ENCODE peak calls at places on chromosomes 16 and 17, in nine cellular contexts. S is progenitor cell of endocrine pancreas; O is ELR; K is left ventricle myocardium inferior; A is activated naive CD8-positive, alpha-beta T cell treated with anti-CD3 and anti-CD28 coated beads for 36 hours; H is endothelial cell; Y is T-helper 17 cell; F is HFF-Myc; R is activated effector memory CD4-positive, alpha-beta T cell treated with anti-CD3 and anti-CD28 coated beads, Interleukin-2, amount 50 U/mL, for 16 hours. L is an unnamed sample.

GRCh38 chr16:11094075-11094593 is 149.8 kb downstream of the CLEC16A start:
- DNase-seq in S (no peak), O (peak), K (no peak), A (peak), H (no peak), Y (no peak), F (no peak), R (peak), L (no peak)

GRCh38 chr16:12059216-12059769 is 82.8 kb downstream of the SNX29 start:
- DNase-seq in S (no peak), O (no peak), K (peak), A (no peak), H (no peak), Y (no peak), F (no peak), R (no peak), L (no peak)

GRCh38 chr16:50479771-50480170 is 68.4 kb upstream of the NKD1 start:
- DNase-seq in S (no peak), O (no peak), K (no peak), A (no peak), H (no peak), Y (no peak), F (no peak), R (peak), L (no peak)

GRCh38 chr17:78159575-78160158 is 8.7 kb upstream of the SYNGR2 start:
- DNase-seq in S (no peak), O (peak), K (no peak), A (no peak), H (no peak), Y (no peak), F (no peak), R (no peak), L (no peak)

GRCh38 chr17:75979705-75980187 is 706 bp downstream of the TEN1 start:
- DNase-seq in S (no peak), O (no peak), K (no peak), A (no peak), H (no peak), Y (no peak), F (no peak), R (no peak), L (no peak)

GRCh38 chr17:32525116-32525515 is 38.3 kb downstream of the CDK5R1 start:
- DNase-seq in S (no peak), O (no peak), K (no peak), A (no peak), H (no peak), Y (no peak), F (peak), R (no peak), L (no peak)

GRCh38 chr17:36935681-36936454 is 1.4 kb upstream of the LHX1 start:
- DNase-seq in S (no peak), O (no peak), K (no peak), A (no peak), H (no peak), Y (no peak), F (no peak), R (peak), L (no peak)

GRCh38 chr17:57379237-57380054 is 123.1 kb downstream of the MSI2 start:
- DNase-seq in S (no peak), O (no peak), K (no peak), A (no peak), H (peak), Y (no peak), F (no peak), R (no peak), L (no peak)

GRCh38 chr17:43140396-43141332 is 15.5 kb upstream of the BRCA1 start:
- DNase-seq in S (no peak), O (no peak), K (no peak), A (no peak), H (no peak), Y (no peak), F (no peak), R (no peak), L (no peak)

GRCh38 chr17:66717680-66718079 is 117.2 kb upstream of the CACNG5 start:
- DNase-seq in S (no peak), O (no peak), K (no peak), A (no peak), H (no peak), Y (no peak), F (no peak), R (no peak), L (no peak)

GRCh38 chr17:42682400-42683384 is at the start of gene CNTNAP1:
- DNase-seq in S (no peak), O (peak), K (peak), A (peak), H (peak), Y (no peak), F (no peak), R (peak), L (no peak)

GRCh38 chr17:16933317-16934132 is 38.4 kb downstream of the TNFRSF13B start:
- DNase-seq in S (no peak), O (peak), K (peak), A (no peak), H (no peak), Y (no peak), F (no peak), R (peak), L (no peak)

GRCh38 chr17:15112881-15113617 is 152.1 kb downstream of the PMP22 start:
- DNase-seq in S (no peak), O (peak), K (no peak), A (no peak), H (no peak), Y (no peak), F (no peak), R (no peak), L (no peak)

GRCh38 chr17:1109606-1110523 is 69.9 kb downstream of the ABR start:
- DNase-seq in S (peak), O (peak), K (no peak), A (peak), H (peak), Y (no peak), F (no peak), R (no peak), L (no peak)

GRCh38 chr16:72787519-72788268 is 260.2 kb downstream of the ZFHX3 start:
- DNase-seq in S (peak), O (peak), K (peak), A (peak), H (peak), Y (peak), F (peak), R (peak), L (peak)

GRCh38 chr16:25012525-25012991 is 2.6 kb downstream of the ARHGAP17 start:
- DNase-seq in S (no peak), O (peak), K (no peak), A (no peak), H (no peak), Y (no peak), F (peak), R (no peak), L (no peak)

GRCh38 chr16:2003827-2004641 is 5.6 kb downstream of the ZNF598 start:
- DNase-seq in S (peak), O (peak), K (peak), A (peak), H (peak), Y (peak), F (no peak), R (peak), L (peak)

GRCh38 chr17:5816491-5816890 is 232.2 kb upstream of the NLRP1 start:
- DNase-seq in S (no peak), O (no peak), K (no peak), A (no peak), H (no peak), Y (no peak), F (no peak), R (no peak), L (no peak)

GRCh38 chr17:42531455-42532354 is 4.3 kb upstream of the NAGLU start:
- DNase-seq in S (peak), O (peak), K (peak), A (peak), H (peak), Y (peak), F (no peak), R (peak), L (no peak)

GRCh38 chr17:81486174-81486810 is 26.3 kb downstream of the ACTG1 start:
- DNase-seq in S (no peak), O (no peak), K (no peak), A (no peak), H (no peak), Y (no peak), F (no peak), R (no peak), L (no peak)

GRCh38 chr16:27822529-27823437 is 240.7 kb downstream of the GSG1L start:
- DNase-seq in S (no peak), O (no peak), K (no peak), A (no peak), H (no peak), Y (no peak), F (no peak), R (peak), L (no peak)

GRCh38 chr17:45273551-45273957 is 11.7 kb upstream of the SPATA32 start:
- DNase-seq in S (no peak), O (no peak), K (no peak), A (no peak), H (no peak), Y (no peak), F (no peak), R (no peak), L (no peak)

GRCh38 chr17:34306466-34306865 is 12.8 kb upstream of the CCL8 start:
- DNase-seq in S (no peak), O (peak), K (no peak), A (no peak), H (peak), Y (no peak), F (peak), R (no peak), L (peak)

GRCh38 chr17:17685775-17686291 is 4.6 kb downstream of the RAI1 start:
- DNase-seq in S (no peak), O (peak), K (no peak), A (peak), H (no peak), Y (no peak), F (peak), R (no peak), L (no peak)

GRCh38 chr17:17170346-17170976 is 35.7 kb downstream of the PLD6 start:
- DNase-seq in S (no peak), O (no peak), K (no peak), A (no peak), H (no peak), Y (no peak), F (no peak), R (no peak), L (no peak)

GRCh38 chr16:50705436-50706110 is 12.2 kb downstream of the NOD2 start:
- DNase-seq in S (no peak), O (peak), K (no peak), A (no peak), H (no peak), Y (no peak), F (no peak), R (no peak), L (no peak)

GRCh38 chr16:27025581-27025980 is 41.1 kb upstream of the C16orf82 start:
- DNase-seq in S (no peak), O (no peak), K (no peak), A (no peak), H (no peak), Y (no peak), F (no peak), R (no peak), L (no peak)

GRCh38 chr16:8788578-8789172 is 8.8 kb downstream of the TMEM186 start:
- DNase-seq in S (no peak), O (no peak), K (no peak), A (no peak), H (no peak), Y (no peak), F (no peak), R (no peak), L (no peak)

GRCh38 chr16:56632160-56632847 is at the start of gene MT1M:
- DNase-seq in S (no peak), O (peak), K (peak), A (no peak), H (no peak), Y (no peak), F (no peak), R (no peak), L (no peak)